ENCODE peak calls at places on chromosomes 2 and 18, in four cellular contexts. H is IMR-90, Q is endothelial cell of umbilical vein, V is K562. Y is an unnamed sample.

GRCh38 chr2:177535968-177536514 is 143.5 kb downstream of the AGPS start:
- DNase-seq in V (no peak), Q (no peak), H (no peak), Y (no peak)

GRCh38 chr2:48249631-48250473 is 280.1 kb upstream of the STON1 start:
- DNase-seq in V (no peak), Q (peak), H (peak), Y (no peak)

GRCh38 chr2:128599700-128600099 is 281.0 kb upstream of the HS6ST1 start:
- DNase-seq in V (no peak), H (no peak), Q (no peak), Y (no peak)

GRCh38 chr2:218070587-218070986 is 1.5 kb downstream of the RUFY4 start:
- DNase-seq in Q (no peak), H (no peak), V (no peak), Y (no peak)

GRCh38 chr2:230643576-230644291 is 68.9 kb upstream of the CAB39 start:
- DNase-seq in V (peak), H (no peak), Q (no peak), Y (no peak)

GRCh38 chr2:199302851-199303250 is 154.9 kb downstream of the SATB2 start:
- DNase-seq in H (peak), Q (no peak), V (no peak), Y (no peak)

GRCh38 chr2:150618215-150618905 is 130.9 kb upstream of the RND3 start:
- DNase-seq in V (no peak), H (peak), Q (no peak), Y (no peak)

GRCh38 chr2:38581193-38582147 is 21.3 kb downstream of the HNRNPLL start:
- DNase-seq in H (peak), Q (peak), V (peak), Y (peak)

GRCh38 chr2:73268831-73269685 is 15.2 kb downstream of the FBXO41 start:
- DNase-seq in V (no peak), Q (peak), H (peak), Y (no peak)

GRCh38 chr18:35695803-35696202 is 114.3 kb downstream of the GALNT1 start:
- DNase-seq in Q (no peak), H (no peak), V (no peak), Y (no peak)

GRCh38 chr2:25341753-25342371 is at the start of gene DNMT3A:
- DNase-seq in V (peak), H (peak), Q (peak), Y (no peak)

GRCh38 chr2:1923557-1923956 is 179.2 kb upstream of the PXDN start:
- DNase-seq in V (no peak), Q (no peak), H (no peak), Y (no peak)

GRCh38 chr18:56321470-56321869 is 316.9 kb downstream of the TXNL1 start:
- DNase-seq in V (no peak), H (no peak), Q (no peak), Y (no peak)

GRCh38 chr2:148546270-148546669 is 98.3 kb upstream of the EPC2 start:
- DNase-seq in V (no peak), Q (no peak), H (no peak), Y (no peak)

GRCh38 chr2:86441392-86441788 is 219 bp downstream of the KDM3A start:
- DNase-seq in H (no peak), Q (no peak), V (no peak), Y (no peak)

GRCh38 chr2:171991027-171991426 is 8.7 kb upstream of the METAP1D start:
- DNase-seq in H (no peak), V (no peak), Q (no peak), Y (no peak)

GRCh38 chr2:95026471-95027368 is 1.2 kb downstream of the MAL start:
- DNase-seq in Q (no peak), V (no peak), H (no peak), Y (no peak)

GRCh38 chr18:59264136-59264571 is 9.1 kb downstream of the RAX start:
- DNase-seq in Q (no peak), V (no peak), H (no peak), Y (no peak)

GRCh38 chr18:69951182-69951581 is 3.5 kb upstream of the CD226 start:
- DNase-seq in Q (peak), V (no peak), H (peak), Y (no peak)

GRCh38 chr2:127599211-127599610 is 46.7 kb upstream of the GPR17 start:
- DNase-seq in V (no peak), H (peak), Q (peak), Y (no peak)

GRCh38 chr2:98459776-98460175 is 15.1 kb downstream of the INPP4A start:
- DNase-seq in H (peak), V (no peak), Q (no peak), Y (no peak)

GRCh38 chr2:182422864-182423263 is 4.0 kb downstream of the PDE1A start:
- DNase-seq in Q (no peak), H (no peak), V (no peak), Y (no peak)

GRCh38 chr2:181203412-181203811 is 223.0 kb downstream of the UBE2E3 start:
- DNase-seq in Q (peak), V (no peak), H (peak), Y (no peak)

GRCh38 chr18:8052237-8052701 is 485.2 kb downstream of the PTPRM start:
- DNase-seq in H (peak), V (no peak), Q (no peak), Y (no peak)

GRCh38 chr2:41706261-41706660 is 341.6 kb upstream of the PKDCC start:
- DNase-seq in H (no peak), Q (no peak), V (no peak), Y (no peak)

GRCh38 chr18:26003391-26003790 is 87.0 kb downstream of the SS18 start:
- DNase-seq in H (no peak), V (no peak), Q (peak), Y (no peak)

GRCh38 chr2:232367016-232367415 is 11.5 kb upstream of the ALPP start:
- DNase-seq in V (no peak), H (no peak), Q (no peak), Y (no peak)

GRCh38 chr18:31101148-31102019 is 837 bp downstream of the DSC2 start:
- DNase-seq in H (no peak), V (peak), Q (no peak), Y (no peak)

GRCh38 chr2:149346272-149346671 is 15.9 kb downstream of the LYPD6 start:
- DNase-seq in Q (no peak), H (no peak), V (no peak), Y (no peak)

GRCh38 chr2:106108351-106108750 is 85.8 kb downstream of the UXS1 start:
- DNase-seq in H (peak), Q (peak), V (no peak), Y (no peak)

GRCh38 chr2:126825306-126825705 is 73.4 kb upstream of the TEX51 start:
- DNase-seq in V (no peak), H (no peak), Q (no peak), Y (no peak)

GRCh38 chr18:63161032-63161727 is 158.4 kb downstream of the BCL2 start:
- DNase-seq in Q (no peak), V (no peak), H (no peak), Y (peak)
- TF ChIP-seq FOS in Q (no peak), V (no peak), H (no peak), Y (no peak)

DNA sequence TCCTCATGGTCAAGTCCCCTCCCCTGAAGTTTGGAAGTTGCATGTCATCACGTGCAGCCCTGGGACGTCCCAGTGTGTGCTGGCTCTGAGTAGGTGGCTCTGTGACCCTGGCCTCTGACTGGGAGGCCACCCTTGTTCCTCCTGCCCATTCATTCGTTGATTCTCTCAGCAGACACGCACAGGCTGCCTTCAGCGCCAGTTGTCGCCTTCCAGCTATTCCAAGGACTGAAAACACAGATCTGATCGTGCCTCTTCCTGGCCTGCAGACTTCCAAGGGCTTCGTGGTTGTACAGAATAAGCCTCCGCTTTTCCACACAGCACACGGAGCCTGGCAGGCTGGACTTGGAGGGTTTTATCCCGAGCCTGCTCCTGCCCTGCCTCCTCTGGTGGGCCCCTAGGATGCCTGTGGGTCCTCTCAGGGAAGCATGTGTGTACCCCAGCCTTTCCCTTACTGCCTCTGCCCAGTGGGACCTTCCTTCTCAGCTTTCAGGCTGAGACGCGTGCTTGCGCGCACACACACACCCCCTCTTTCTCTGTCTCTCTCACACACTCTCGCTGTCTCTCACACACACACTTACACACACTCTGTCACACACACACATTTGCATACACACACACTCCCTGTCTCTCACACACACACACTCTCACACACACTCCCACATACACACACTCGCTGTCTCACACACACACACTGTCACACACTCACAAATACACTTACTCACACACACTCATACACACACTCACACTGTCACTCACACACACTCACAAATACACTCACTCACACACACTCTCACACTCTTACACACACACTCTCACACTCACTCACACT is 17.7 kb downstream of the SH3BP4 start:
- DNase-seq in V (no peak), H (no peak), Q (peak), Y (no peak)
- TF ChIP-seq FOS in V (no peak), H (no peak), Q (no peak), Y (no peak)

DNA sequence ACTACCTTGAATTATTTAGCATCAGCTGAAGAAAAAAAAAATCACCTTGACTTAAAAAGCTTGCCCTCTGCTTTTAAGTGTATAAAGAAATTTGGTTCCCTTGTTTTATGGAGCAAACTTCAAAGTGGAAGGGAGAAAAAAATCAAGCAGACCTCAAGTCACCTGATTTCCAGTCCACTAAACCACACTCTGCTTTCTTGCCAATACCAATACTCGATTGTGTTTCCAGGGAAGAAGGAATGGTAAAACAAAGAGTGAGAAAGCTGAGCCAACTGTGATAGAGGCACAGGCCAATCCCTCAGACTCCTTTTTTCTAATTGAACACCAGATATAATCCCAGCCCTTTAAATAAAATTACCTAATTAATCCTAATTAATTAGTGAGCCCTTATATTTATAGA is 587.3 kb downstream of the ARHGAP15 start:
- DNase-seq in H (no peak), Q (no peak), V (no peak), Y (no peak)
- TF ChIP-seq FOS in H (no peak), Q (no peak), V (no peak), Y (no peak)

GRCh38 chr2:241582328-241582727 is 23.8 kb downstream of the BOK start:
- DNase-seq in H (no peak), Q (no peak), V (no peak), Y (no peak)
- TF ChIP-seq FOS in H (no peak), Q (no peak), V (no peak), Y (no peak)